ENCODE peak calls at places on chromosomes 3 and 15, in six cellular contexts. One of them, this sample, is unnamed. For H3K9me3, the result is how much of the 10 kb centered on the place peaks cover.

GRCh38 chr3:54309601-54310000 is 187.2 kb downstream of the CACNA2D3 start:
- DNase-seq in fibroblast of lung: no peak
- DNase-seq in K562: no peak
- DNase-seq in SK-N-SH: no peak
- DNase-seq in AG04450: no peak
- DNase-seq in ascending aorta: no peak
- DNase-seq in this sample: no peak

GRCh38 chr3:157129782-157130137 is 30.2 kb downstream of the CCNL1 start:
- DNase-seq in fibroblast of lung: peak
- DNase-seq in K562: no peak
- DNase-seq in SK-N-SH: no peak
- DNase-seq in AG04450: no peak
- DNase-seq in ascending aorta: no peak
- DNase-seq in this sample: peak

GRCh38 chr15:70856884-70857546 is 3.1 kb upstream of the LARP6 start:
- DNase-seq in fibroblast of lung: peak
- DNase-seq in K562: no peak
- DNase-seq in SK-N-SH: no peak
- DNase-seq in AG04450: peak
- DNase-seq in ascending aorta: peak
- DNase-seq in this sample: peak

GRCh38 chr15:64344651-64345262 is 11.2 kb downstream of the CSNK1G1 start:
- DNase-seq in fibroblast of lung: peak
- DNase-seq in K562: no peak
- DNase-seq in SK-N-SH: no peak
- DNase-seq in AG04450: no peak
- DNase-seq in ascending aorta: no peak
- DNase-seq in this sample: no peak

GRCh38 chr15:27059610-27060202 is 88.7 kb downstream of the GABRG3 start:
- DNase-seq in fibroblast of lung: peak
- DNase-seq in K562: peak
- DNase-seq in SK-N-SH: peak
- DNase-seq in AG04450: no peak
- DNase-seq in ascending aorta: no peak
- DNase-seq in this sample: peak

GRCh38 chr3:46918634-46919033 is 41.1 kb downstream of the PTH1R start:
- DNase-seq in fibroblast of lung: no peak
- DNase-seq in K562: no peak
- DNase-seq in SK-N-SH: no peak
- DNase-seq in AG04450: no peak
- DNase-seq in ascending aorta: no peak
- DNase-seq in this sample: no peak

GRCh38 chr3:38306941-38307340 is 24.8 kb downstream of the SLC22A14 start:
- DNase-seq in fibroblast of lung: no peak
- DNase-seq in K562: no peak
- DNase-seq in SK-N-SH: no peak
- DNase-seq in AG04450: no peak
- DNase-seq in ascending aorta: no peak
- DNase-seq in this sample: no peak

GRCh38 chr15:74725845-74726773 is 781 bp upstream of the CYP1A1 start:
- DNase-seq in fibroblast of lung: no peak
- DNase-seq in K562: peak
- DNase-seq in SK-N-SH: peak
- DNase-seq in AG04450: no peak
- DNase-seq in ascending aorta: peak
- DNase-seq in this sample: peak

GRCh38 chr3:144312702-144313101 is 341.1 kb downstream of the DIPK2A start:
- DNase-seq in fibroblast of lung: no peak
- DNase-seq in K562: no peak
- DNase-seq in SK-N-SH: no peak
- DNase-seq in AG04450: no peak
- DNase-seq in ascending aorta: no peak
- DNase-seq in this sample: no peak

GRCh38 chr3:158766364-158766763 is 34.1 kb upstream of the RARRES1 start:
- DNase-seq in fibroblast of lung: no peak
- DNase-seq in K562: no peak
- DNase-seq in SK-N-SH: no peak
- DNase-seq in AG04450: no peak
- DNase-seq in ascending aorta: no peak
- DNase-seq in this sample: no peak

GRCh38 chr3:15305366-15305844 is 27.0 kb downstream of the SH3BP5 start:
- DNase-seq in fibroblast of lung: peak
- DNase-seq in K562: peak
- DNase-seq in SK-N-SH: peak
- DNase-seq in AG04450: no peak
- DNase-seq in ascending aorta: no peak
- DNase-seq in this sample: peak

GRCh38 chr3:127038923-127039581 is 56.1 kb downstream of the PLXNA1 start:
- DNase-seq in fibroblast of lung: no peak
- DNase-seq in K562: no peak
- DNase-seq in SK-N-SH: no peak
- DNase-seq in AG04450: no peak
- DNase-seq in ascending aorta: no peak
- DNase-seq in this sample: no peak

GRCh38 chr3:104920512-104920911 is 446.2 kb upstream of the ALCAM start:
- DNase-seq in fibroblast of lung: no peak
- DNase-seq in K562: no peak
- DNase-seq in SK-N-SH: no peak
- DNase-seq in AG04450: no peak
- DNase-seq in ascending aorta: no peak
- DNase-seq in this sample: no peak

GRCh38 chr3:42698911-42699230 is 3.7 kb downstream of the HHATL start:
- DNase-seq in fibroblast of lung: no peak
- DNase-seq in K562: no peak
- DNase-seq in SK-N-SH: no peak
- DNase-seq in AG04450: no peak
- DNase-seq in ascending aorta: peak
- DNase-seq in this sample: peak

GRCh38 chr3:15165061-15165460 is 41.0 kb upstream of the CAPN7 start:
- DNase-seq in fibroblast of lung: no peak
- DNase-seq in K562: no peak
- DNase-seq in SK-N-SH: no peak
- DNase-seq in AG04450: no peak
- DNase-seq in ascending aorta: no peak
- DNase-seq in this sample: no peak

GRCh38 chr3:114362815-114363214 is 69.0 kb downstream of the TIGIT start:
- DNase-seq in fibroblast of lung: peak
- DNase-seq in K562: peak
- DNase-seq in SK-N-SH: peak
- DNase-seq in AG04450: no peak
- DNase-seq in ascending aorta: no peak
- DNase-seq in this sample: no peak

GRCh38 chr15:91142097-91142744 is 42.2 kb downstream of the SV2B start:
- DNase-seq in fibroblast of lung: no peak
- DNase-seq in K562: no peak
- DNase-seq in SK-N-SH: no peak
- DNase-seq in AG04450: no peak
- DNase-seq in ascending aorta: no peak
- DNase-seq in this sample: no peak

GRCh38 chr3:151962371-151962770 is 88.9 kb downstream of the SUCNR1 start:
- DNase-seq in fibroblast of lung: no peak
- DNase-seq in K562: no peak
- DNase-seq in SK-N-SH: no peak
- DNase-seq in AG04450: no peak
- DNase-seq in ascending aorta: no peak
- DNase-seq in this sample: no peak

GRCh38 chr3:97504463-97504862 is 260.1 kb upstream of the ARL6 start:
- DNase-seq in fibroblast of lung: no peak
- DNase-seq in K562: no peak
- DNase-seq in SK-N-SH: no peak
- DNase-seq in AG04450: no peak
- DNase-seq in ascending aorta: no peak
- DNase-seq in this sample: no peak

GRCh38 chr15:77839970-77840609 is 207.4 kb upstream of the LINGO1 start:
- DNase-seq in fibroblast of lung: no peak
- DNase-seq in K562: no peak
- DNase-seq in SK-N-SH: no peak
- DNase-seq in AG04450: no peak
- DNase-seq in ascending aorta: no peak
- DNase-seq in this sample: no peak

GRCh38 chr3:55090310-55090709 is 162.5 kb upstream of the LRTM1 start:
- DNase-seq in fibroblast of lung: no peak
- DNase-seq in K562: no peak
- DNase-seq in SK-N-SH: no peak
- DNase-seq in AG04450: no peak
- DNase-seq in ascending aorta: no peak
- DNase-seq in this sample: no peak

GRCh38 chr3:46831841-46832240 is 31.4 kb downstream of the MYL3 start:
- DNase-seq in fibroblast of lung: no peak
- DNase-seq in K562: no peak
- DNase-seq in SK-N-SH: no peak
- DNase-seq in AG04450: no peak
- DNase-seq in ascending aorta: no peak
- DNase-seq in this sample: no peak

GRCh38 chr15:29756358-29757267 is 65.7 kb downstream of the TJP1 start:
- DNase-seq in fibroblast of lung: no peak
- DNase-seq in K562: no peak
- DNase-seq in SK-N-SH: no peak
- DNase-seq in AG04450: no peak
- DNase-seq in ascending aorta: no peak
- DNase-seq in this sample: no peak

GRCh38 chr3:112761062-112761638 is 85.5 kb downstream of the CD200R1L start:
- DNase-seq in fibroblast of lung: peak
- DNase-seq in K562: no peak
- DNase-seq in SK-N-SH: no peak
- DNase-seq in AG04450: peak
- DNase-seq in ascending aorta: no peak
- DNase-seq in this sample: no peak

GRCh38 chr3:33658971-33659848 is 58.8 kb downstream of the CLASP2 start:
- DNase-seq in fibroblast of lung: peak
- DNase-seq in K562: peak
- DNase-seq in SK-N-SH: peak
- DNase-seq in AG04450: peak
- DNase-seq in ascending aorta: peak
- DNase-seq in this sample: peak

GRCh38 chr3:183306798-183307671 is 54.0 kb downstream of the B3GNT5 start:
- DNase-seq in fibroblast of lung: peak
- DNase-seq in K562: peak
- DNase-seq in SK-N-SH: no peak
- DNase-seq in AG04450: no peak
- DNase-seq in ascending aorta: peak
- DNase-seq in this sample: peak

GRCh38 chr3:197031315-197032285 is 2.0 kb upstream of the MELTF start:
- DNase-seq in fibroblast of lung: peak
- DNase-seq in K562: peak
- DNase-seq in SK-N-SH: no peak
- DNase-seq in AG04450: peak
- DNase-seq in ascending aorta: peak
- DNase-seq in this sample: peak

GRCh38 chr15:88630798-88631463 is 7.9 kb upstream of the ISG20 start:
- DNase-seq in fibroblast of lung: no peak
- DNase-seq in K562: no peak
- DNase-seq in SK-N-SH: no peak
- DNase-seq in AG04450: no peak
- DNase-seq in ascending aorta: no peak
- DNase-seq in this sample: no peak

GRCh38 chr3:15645246-15645645 is 43.7 kb downstream of the BTD start:
- DNase-seq in fibroblast of lung: no peak
- DNase-seq in K562: no peak
- DNase-seq in SK-N-SH: no peak
- DNase-seq in AG04450: no peak
- DNase-seq in ascending aorta: no peak
- DNase-seq in this sample: no peak

GRCh38 chr3:118102737-118103136 is 931.9 kb downstream of the IGSF11 start:
- DNase-seq in fibroblast of lung: peak
- DNase-seq in K562: no peak
- DNase-seq in SK-N-SH: no peak
- DNase-seq in AG04450: no peak
- DNase-seq in ascending aorta: no peak
- DNase-seq in this sample: no peak
- TF ChIP-seq CTCF in fibroblast of lung: no peak
- TF ChIP-seq CTCF in K562: no peak
- TF ChIP-seq CTCF in SK-N-SH: no peak
- TF ChIP-seq CTCF in AG04450: no peak
- TF ChIP-seq CTCF in ascending aorta: no peak
- TF ChIP-seq CTCF in this sample: no peak

GRCh38 chr15:61483599-61483998 is 254.5 kb upstream of the RORA start:
- DNase-seq in fibroblast of lung: no peak
- DNase-seq in K562: no peak
- DNase-seq in SK-N-SH: no peak
- DNase-seq in AG04450: no peak
- DNase-seq in ascending aorta: no peak
- DNase-seq in this sample: no peak
- H3K9me3 ChIP-seq in fibroblast of lung: under half
- H3K9me3 ChIP-seq in K562: under half
- H3K9me3 ChIP-seq in SK-N-SH: under half
- H3K9me3 ChIP-seq in AG04450: under half
- H3K9me3 ChIP-seq in ascending aorta: under half
- H3K9me3 ChIP-seq in this sample: under half

DNA sequence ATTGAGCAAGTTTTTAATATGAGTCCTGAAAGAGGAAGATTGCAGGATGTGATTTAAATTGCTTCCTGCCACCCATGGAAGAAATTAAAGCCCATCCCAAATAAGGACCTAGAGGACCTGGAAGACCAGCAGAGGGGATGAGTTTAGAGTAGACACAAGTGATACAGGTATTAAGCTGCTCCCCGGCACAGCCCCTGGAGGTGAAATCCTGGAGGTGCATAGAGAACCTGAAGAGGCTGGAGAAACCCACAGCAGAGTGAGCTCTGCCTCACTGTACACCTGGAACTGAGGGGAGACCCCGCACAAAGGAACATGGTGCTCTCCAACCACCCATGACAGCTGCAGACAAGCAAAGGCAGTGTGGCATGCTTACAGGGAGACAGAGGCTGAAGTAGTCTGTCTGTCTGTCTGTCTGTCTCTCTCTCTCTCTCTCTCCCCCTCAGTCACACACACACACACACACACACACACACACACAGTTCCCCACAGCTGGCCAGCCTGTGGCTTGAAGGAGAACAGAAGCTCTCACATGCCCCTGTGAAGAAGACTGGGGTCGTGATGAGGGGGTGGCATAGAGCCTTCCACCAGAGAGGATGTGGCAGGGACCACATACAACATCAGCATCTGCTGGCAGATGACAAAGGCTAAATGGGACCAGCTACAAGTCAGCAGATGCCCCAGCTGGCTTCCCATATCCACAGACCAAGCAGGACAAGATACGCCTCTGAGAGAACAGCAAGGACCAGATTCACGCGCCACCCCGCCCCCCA is 38.1 kb downstream of the FSIP1 start:
- DNase-seq in fibroblast of lung: no peak
- DNase-seq in K562: no peak
- DNase-seq in SK-N-SH: no peak
- DNase-seq in AG04450: no peak
- DNase-seq in ascending aorta: no peak
- DNase-seq in this sample: no peak
- TF ChIP-seq CTCF in fibroblast of lung: no peak
- TF ChIP-seq CTCF in K562: no peak
- TF ChIP-seq CTCF in SK-N-SH: no peak
- TF ChIP-seq CTCF in AG04450: no peak
- TF ChIP-seq CTCF in ascending aorta: no peak
- TF ChIP-seq CTCF in this sample: no peak

DNA sequence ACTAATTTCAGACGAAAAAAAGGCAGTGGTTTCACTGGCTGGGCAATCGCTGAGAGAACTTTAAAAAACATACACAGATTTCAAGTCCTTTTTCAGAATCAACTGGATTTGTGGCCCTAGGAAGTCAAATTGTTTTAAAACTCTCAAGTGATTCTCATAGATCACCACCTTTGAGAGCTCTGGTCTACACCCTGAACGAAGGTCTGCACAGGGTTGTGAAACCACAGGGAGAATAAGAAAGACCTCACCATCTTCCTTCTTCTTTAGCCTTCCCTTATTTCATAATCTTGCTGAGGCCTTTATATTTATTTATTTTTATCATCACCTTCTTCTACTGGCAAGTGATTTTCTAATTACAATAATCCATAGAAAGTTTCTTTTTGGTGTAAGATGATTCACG is 58.2 kb downstream of the FOXP1 start:
- DNase-seq in fibroblast of lung: no peak
- DNase-seq in K562: no peak
- DNase-seq in SK-N-SH: no peak
- DNase-seq in AG04450: no peak
- DNase-seq in ascending aorta: no peak
- DNase-seq in this sample: no peak
- H3K9me3 ChIP-seq in fibroblast of lung: under half
- H3K9me3 ChIP-seq in K562: under half
- H3K9me3 ChIP-seq in SK-N-SH: under half
- H3K9me3 ChIP-seq in AG04450: under half
- H3K9me3 ChIP-seq in ascending aorta: under half
- H3K9me3 ChIP-seq in this sample: under half

This sample was measured in testis.